ENCODE peak calls at places on chromosomes 11 and 22, in ten cellular contexts. One of them, this sample, is unnamed.

GRCh38 chr11:131584694-131585592 is 214.5 kb downstream of the NTM start:
- DNase-seq in psoas muscle: no peak
- DNase-seq in cardiac muscle cell: peak; percentile 13
- DNase-seq in left lung: no peak
- DNase-seq in body of pancreas: no peak
- DNase-seq in uterus: no peak
- DNase-seq in spleen: no peak
- DNase-seq in IMR-90: no peak
- DNase-seq in upper lobe of right lung: no peak
- DNase-seq in right atrium auricular region: no peak
- DNase-seq in this sample: no peak

GRCh38 chr11:113578164-113578455 is 102.9 kb upstream of the DRD2 start:
- DNase-seq in psoas muscle: no peak
- DNase-seq in IMR-90: no peak
- DNase-seq in uterus: no peak
- DNase-seq in left lung: no peak
- DNase-seq in upper lobe of right lung: no peak
- DNase-seq in spleen: no peak
- DNase-seq in right atrium auricular region: no peak
- DNase-seq in body of pancreas: no peak
- DNase-seq in cardiac muscle cell: no peak
- DNase-seq in this sample: no peak

GRCh38 chr11:130157111-130157510 is 2.5 kb upstream of the ST14 start:
- DNase-seq in spleen: no peak
- DNase-seq in right atrium auricular region: no peak
- DNase-seq in IMR-90: no peak
- DNase-seq in body of pancreas: no peak
- DNase-seq in psoas muscle: no peak
- DNase-seq in upper lobe of right lung: no peak
- DNase-seq in cardiac muscle cell: peak; percentile 80
- DNase-seq in left lung: no peak
- DNase-seq in uterus: no peak
- DNase-seq in this sample: no peak

GRCh38 chr11:66547662-66548009 is 933 bp downstream of the ACTN3 start:
- DNase-seq in spleen: no peak
- DNase-seq in uterus: no peak
- DNase-seq in IMR-90: no peak
- DNase-seq in right atrium auricular region: no peak
- DNase-seq in body of pancreas: no peak
- DNase-seq in left lung: peak; percentile 53
- DNase-seq in psoas muscle: no peak
- DNase-seq in cardiac muscle cell: no peak
- DNase-seq in upper lobe of right lung: no peak
- DNase-seq in this sample: no peak

GRCh38 chr22:46788426-46789168 is 26.1 kb downstream of the TBC1D22A start:
- DNase-seq in psoas muscle: no peak
- DNase-seq in left lung: no peak
- DNase-seq in spleen: no peak
- DNase-seq in upper lobe of right lung: no peak
- DNase-seq in uterus: no peak
- DNase-seq in IMR-90: no peak
- DNase-seq in cardiac muscle cell: no peak
- DNase-seq in right atrium auricular region: no peak
- DNase-seq in body of pancreas: no peak
- DNase-seq in this sample: no peak

GRCh38 chr11:113991170-113991569 is 16.3 kb downstream of the HTR3A start:
- DNase-seq in upper lobe of right lung: no peak
- DNase-seq in cardiac muscle cell: peak; percentile 65
- DNase-seq in spleen: no peak
- DNase-seq in right atrium auricular region: no peak
- DNase-seq in left lung: no peak
- DNase-seq in IMR-90: peak; percentile 8
- DNase-seq in uterus: no peak
- DNase-seq in psoas muscle: no peak
- DNase-seq in body of pancreas: no peak
- DNase-seq in this sample: no peak

GRCh38 chr22:47295982-47296381 is 533.5 kb downstream of the TBC1D22A start:
- DNase-seq in spleen: no peak
- DNase-seq in IMR-90: no peak
- DNase-seq in right atrium auricular region: no peak
- DNase-seq in uterus: no peak
- DNase-seq in psoas muscle: no peak
- DNase-seq in upper lobe of right lung: no peak
- DNase-seq in body of pancreas: no peak
- DNase-seq in cardiac muscle cell: no peak
- DNase-seq in left lung: no peak
- DNase-seq in this sample: peak; percentile 35

GRCh38 chr22:37784829-37785495 is 22.8 kb upstream of the GCAT start:
- DNase-seq in left lung: no peak
- DNase-seq in body of pancreas: peak; percentile 63
- DNase-seq in spleen: no peak
- DNase-seq in upper lobe of right lung: peak; percentile 70
- DNase-seq in cardiac muscle cell: no peak
- DNase-seq in uterus: no peak
- DNase-seq in right atrium auricular region: no peak
- DNase-seq in psoas muscle: no peak
- DNase-seq in IMR-90: no peak
- DNase-seq in this sample: no peak

DNA sequence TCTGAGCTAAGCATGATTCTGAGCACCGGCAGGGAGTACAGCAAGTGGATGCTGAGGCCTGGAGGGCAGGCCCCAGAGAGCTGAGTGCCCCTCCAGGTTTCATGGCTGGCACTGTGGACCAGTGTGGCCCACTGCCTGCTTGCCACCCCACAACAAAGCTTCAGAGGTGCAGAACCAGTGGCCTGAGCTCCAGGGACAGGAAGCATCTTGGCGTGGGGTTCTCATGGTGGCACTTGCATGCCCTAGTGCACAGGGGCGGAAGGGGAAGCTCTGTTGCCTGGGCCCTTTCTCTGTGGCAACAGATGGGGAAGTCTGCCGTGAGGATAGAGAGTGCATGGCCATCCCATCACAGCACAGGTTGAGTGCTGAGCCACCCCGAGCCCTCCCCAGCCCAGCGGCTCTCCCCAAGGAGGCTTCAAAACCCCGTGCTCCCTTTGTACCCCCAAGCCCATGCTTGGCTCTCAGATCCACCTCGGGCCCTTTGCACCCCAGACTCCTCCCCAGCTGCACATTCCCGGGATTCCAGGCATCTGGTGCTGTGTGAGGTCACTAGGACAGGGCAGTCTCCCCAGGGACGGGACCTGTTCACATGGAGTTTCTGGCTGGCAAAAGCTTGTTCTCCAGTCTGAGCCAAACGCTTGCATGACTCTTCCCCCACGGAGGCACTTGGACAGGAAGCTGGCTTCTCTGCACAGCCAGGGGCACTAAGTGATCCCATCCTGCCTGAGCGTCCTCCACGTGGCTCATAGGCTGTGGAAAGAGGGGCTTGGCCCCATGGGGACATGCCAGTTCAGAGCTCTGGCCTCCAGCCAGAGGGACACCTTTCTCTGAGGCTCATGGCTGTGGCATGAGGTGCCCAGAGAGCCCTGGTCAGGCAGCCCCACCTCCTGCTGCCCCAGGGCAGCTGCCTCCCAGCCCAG is 4.2 kb downstream of the SLC25A1 start:
- DNase-seq in spleen: peak; percentile 90
- DNase-seq in uterus: peak; percentile 40
- DNase-seq in body of pancreas: peak; percentile 60
- DNase-seq in left lung: no peak
- DNase-seq in cardiac muscle cell: peak; percentile 85
- DNase-seq in right atrium auricular region: no peak
- DNase-seq in upper lobe of right lung: no peak
- DNase-seq in IMR-90: peak; percentile 42
- DNase-seq in psoas muscle: peak; percentile 85
- DNase-seq in this sample: peak; percentile 63
- H3K4me3 ChIP-seq in spleen: no peak overlapping the region
- H3K4me3 ChIP-seq in uterus: no peak overlapping the region
- H3K4me3 ChIP-seq in body of pancreas: no peak overlapping the region
- H3K4me3 ChIP-seq in left lung: no peak overlapping the region
- H3K4me3 ChIP-seq in cardiac muscle cell: no peak overlapping the region
- H3K4me3 ChIP-seq in right atrium auricular region: no peak overlapping the region
- H3K4me3 ChIP-seq in upper lobe of right lung: no peak overlapping the region
- H3K4me3 ChIP-seq in IMR-90: no peak overlapping the region
- H3K4me3 ChIP-seq in psoas muscle: no peak overlapping the region
- H3K4me3 ChIP-seq in this sample: no peak overlapping the region

GRCh38 chr11:35419713-35420333 is 465 bp upstream of the SLC1A2 start:
- DNase-seq in uterus: no peak
- DNase-seq in cardiac muscle cell: peak; percentile 29
- DNase-seq in body of pancreas: no peak
- DNase-seq in spleen: no peak
- DNase-seq in left lung: peak; percentile 66
- DNase-seq in IMR-90: no peak
- DNase-seq in right atrium auricular region: no peak
- DNase-seq in upper lobe of right lung: peak; percentile 61
- DNase-seq in psoas muscle: peak; percentile 53
- DNase-seq in this sample: no peak

GRCh38 chr11:35418282-35418846 is 994 bp downstream of the SLC1A2 start:
- DNase-seq in left lung: peak; percentile 70
- DNase-seq in psoas muscle: no peak
- DNase-seq in spleen: no peak
- DNase-seq in IMR-90: no peak
- DNase-seq in uterus: no peak
- DNase-seq in cardiac muscle cell: no peak
- DNase-seq in body of pancreas: peak; percentile 34
- DNase-seq in upper lobe of right lung: peak; percentile 65
- DNase-seq in right atrium auricular region: no peak
- DNase-seq in this sample: no peak

GRCh38 chr11:35424157-35424945 is 5.0 kb upstream of the SLC1A2 start:
- DNase-seq in uterus: no peak
- DNase-seq in body of pancreas: no peak
- DNase-seq in psoas muscle: no peak
- DNase-seq in upper lobe of right lung: no peak
- DNase-seq in cardiac muscle cell: no peak
- DNase-seq in left lung: no peak
- DNase-seq in IMR-90: peak; percentile 77
- DNase-seq in spleen: no peak
- DNase-seq in right atrium auricular region: no peak
- DNase-seq in this sample: no peak

GRCh38 chr11:35418847-35419712 is at the start of gene SLC1A2:
- DNase-seq in upper lobe of right lung: peak; percentile 70
- DNase-seq in IMR-90: peak; percentile 19
- DNase-seq in body of pancreas: no peak
- DNase-seq in uterus: peak; percentile 27
- DNase-seq in left lung: peak; percentile 71
- DNase-seq in spleen: no peak
- DNase-seq in cardiac muscle cell: peak; percentile 47
- DNase-seq in right atrium auricular region: no peak
- DNase-seq in psoas muscle: peak; percentile 52
- DNase-seq in this sample: peak; percentile 18

DNA sequence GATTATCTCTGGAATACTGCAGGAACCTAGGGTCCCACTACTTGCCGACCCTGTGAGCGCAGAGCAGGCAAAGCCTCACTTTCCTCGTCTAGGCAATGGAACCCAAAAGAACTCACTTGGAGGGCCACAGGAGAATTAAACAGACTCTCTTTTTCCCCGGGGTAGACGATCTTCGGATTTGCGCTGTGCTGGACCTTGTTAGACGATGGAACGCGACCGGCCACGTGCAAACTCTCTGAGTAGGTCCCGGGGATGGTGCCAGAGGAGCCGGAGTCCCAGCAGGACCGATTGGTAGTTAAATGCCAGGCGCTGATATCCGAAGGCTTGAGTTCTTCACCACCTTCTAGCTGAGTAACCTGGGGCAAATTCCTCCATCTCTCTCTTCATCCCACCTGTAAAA is 1.0 kb upstream of the SLC1A2 start:
- DNase-seq in body of pancreas: no peak
- DNase-seq in cardiac muscle cell: no peak
- DNase-seq in right atrium auricular region: no peak
- DNase-seq in uterus: no peak
- DNase-seq in psoas muscle: no peak
- DNase-seq in spleen: no peak
- DNase-seq in upper lobe of right lung: peak; percentile 69
- DNase-seq in left lung: peak; percentile 57
- DNase-seq in IMR-90: no peak
- DNase-seq in this sample: no peak
- H3K27ac ChIP-seq in body of pancreas: no peak overlapping the region
- H3K27ac ChIP-seq in cardiac muscle cell: no peak overlapping the region
- H3K27ac ChIP-seq in right atrium auricular region: no peak overlapping the region
- H3K27ac ChIP-seq in uterus: no peak overlapping the region
- H3K27ac ChIP-seq in psoas muscle: no peak overlapping the region
- H3K27ac ChIP-seq in spleen: no peak overlapping the region
- H3K27ac ChIP-seq in upper lobe of right lung: no peak overlapping the region
- H3K27ac ChIP-seq in left lung: no peak overlapping the region
- H3K27ac ChIP-seq in IMR-90: no peak overlapping the region
- H3K27ac ChIP-seq in this sample: no peak overlapping the region

DNA sequence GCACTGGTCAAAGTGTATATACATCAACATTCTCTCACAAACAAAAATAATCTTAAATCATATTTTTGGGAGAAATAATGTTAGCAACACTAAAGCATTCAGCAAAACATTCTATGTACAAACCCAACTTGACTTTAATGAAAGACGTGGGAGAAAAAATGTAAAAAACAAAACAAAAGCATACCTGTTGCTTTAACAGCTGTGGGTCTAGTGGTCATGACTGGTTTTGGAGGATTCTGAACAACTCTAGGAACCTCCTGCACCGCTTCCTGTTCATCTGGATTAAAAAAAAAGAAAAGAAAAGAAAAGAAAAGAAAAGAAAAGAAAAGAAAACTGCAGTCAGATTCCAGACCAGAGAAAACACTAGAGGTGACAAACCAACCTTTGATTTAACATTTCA is 2.1 kb downstream of the FNBP4 start:
- DNase-seq in spleen: no peak
- DNase-seq in body of pancreas: no peak
- DNase-seq in IMR-90: peak; percentile 13
- DNase-seq in right atrium auricular region: no peak
- DNase-seq in upper lobe of right lung: no peak
- DNase-seq in psoas muscle: no peak
- DNase-seq in left lung: no peak
- DNase-seq in uterus: no peak
- DNase-seq in cardiac muscle cell: no peak
- DNase-seq in this sample: no peak
- H3K4me3 ChIP-seq in spleen: no peak overlapping the region
- H3K4me3 ChIP-seq in body of pancreas: no peak overlapping the region
- H3K4me3 ChIP-seq in IMR-90: no peak overlapping the region
- H3K4me3 ChIP-seq in right atrium auricular region: no peak overlapping the region
- H3K4me3 ChIP-seq in upper lobe of right lung: no peak overlapping the region
- H3K4me3 ChIP-seq in psoas muscle: no peak overlapping the region
- H3K4me3 ChIP-seq in left lung: peak overlapping the region; percentile 94
- H3K4me3 ChIP-seq in uterus: no peak overlapping the region
- H3K4me3 ChIP-seq in cardiac muscle cell: peak overlapping the region; percentile 90
- H3K4me3 ChIP-seq in this sample: no peak overlapping the region

DNA sequence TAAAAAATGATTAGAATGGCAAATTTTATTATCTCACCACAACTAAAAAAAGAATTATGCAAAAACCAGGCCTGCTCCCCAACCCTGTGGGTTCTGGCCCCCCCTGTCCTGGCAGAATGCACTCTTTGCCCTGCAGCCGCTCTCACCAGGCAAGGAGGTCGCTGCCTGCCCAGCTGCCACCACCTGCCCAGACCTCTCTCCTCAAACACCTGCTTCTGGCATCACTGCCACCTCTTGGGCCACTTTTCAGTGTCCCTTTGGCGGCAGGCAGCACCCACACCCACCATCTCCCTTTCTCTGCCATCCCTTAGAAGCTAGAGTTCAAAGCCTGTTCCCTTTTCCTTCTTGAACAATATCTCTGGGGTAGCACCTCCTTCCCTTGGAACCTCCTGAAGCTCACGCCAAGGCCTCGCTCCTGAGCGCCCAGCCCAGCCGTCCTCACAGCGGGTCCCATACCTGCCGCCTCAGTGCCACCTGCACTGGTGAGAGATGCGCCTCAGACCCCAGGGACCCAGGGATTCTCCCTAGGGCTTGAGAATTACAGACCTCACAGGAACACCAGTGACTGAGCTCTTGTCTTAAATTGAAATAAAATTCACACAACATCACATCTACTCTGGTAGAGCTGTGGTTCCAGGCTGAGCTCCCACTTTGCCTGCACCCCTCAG is 44.6 kb downstream of the SGSM3 start:
- DNase-seq in cardiac muscle cell: no peak
- DNase-seq in psoas muscle: no peak
- DNase-seq in right atrium auricular region: no peak
- DNase-seq in uterus: no peak
- DNase-seq in IMR-90: no peak
- DNase-seq in upper lobe of right lung: no peak
- DNase-seq in spleen: peak; percentile 85
- DNase-seq in body of pancreas: no peak
- DNase-seq in left lung: peak; percentile 64
- DNase-seq in this sample: no peak
- H3K27ac ChIP-seq in cardiac muscle cell: no peak overlapping the region
- H3K27ac ChIP-seq in psoas muscle: no peak overlapping the region
- H3K27ac ChIP-seq in right atrium auricular region: no peak overlapping the region
- H3K27ac ChIP-seq in uterus: no peak overlapping the region
- H3K27ac ChIP-seq in IMR-90: peak overlapping the region; percentile 14
- H3K27ac ChIP-seq in upper lobe of right lung: no peak overlapping the region
- H3K27ac ChIP-seq in spleen: peak overlapping the region; percentile 62
- H3K27ac ChIP-seq in body of pancreas: no peak overlapping the region
- H3K27ac ChIP-seq in left lung: no peak overlapping the region
- H3K27ac ChIP-seq in this sample: no peak overlapping the region